ENCODE peak calls at places on chromosomes 11 and 22, in nine cellular contexts. A is CD8-positive, alpha-beta T cell; E is foreskin fibroblast; K is choroid plexus epithelial cell; H is IMR-90; Z is fibroblast of pulmonary artery; B is upper lobe of right lung; D is AG04450; G is HFF-Myc. U is an unnamed sample.

GRCh38 chr22:31929126-31929928 is 15.0 kb upstream of the YWHAH start:
- DNase-seq in A (no peak), E (peak), K (peak), H (peak), Z (no peak), B (no peak), D (peak), G (peak), U (no peak)

GRCh38 chr11:69866648-69867047 is 47.4 kb upstream of the FGF3 start:
- DNase-seq in A (no peak), E (no peak), K (no peak), H (no peak), Z (no peak), B (no peak), D (no peak), G (no peak), U (no peak)

GRCh38 chr22:22158965-22159364 is 85.6 kb upstream of the VPREB1 start:
- DNase-seq in A (no peak), E (no peak), K (no peak), H (no peak), Z (no peak), B (no peak), D (no peak), G (no peak), U (no peak)

GRCh38 chr22:47196881-47197701 is 434.6 kb downstream of the TBC1D22A start:
- DNase-seq in A (no peak), E (no peak), K (no peak), H (no peak), Z (no peak), B (peak), D (no peak), G (no peak), U (no peak)

GRCh38 chr11:1882265-1883238 is 9.1 kb downstream of the PRR33 start:
- DNase-seq in A (peak), E (peak), K (peak), H (peak), Z (peak), B (peak), D (peak), G (peak), U (peak)

GRCh38 chr11:113106507-113106906 is 145.3 kb downstream of the NCAM1 start:
- DNase-seq in A (no peak), E (peak), K (peak), H (peak), Z (peak), B (no peak), D (no peak), G (peak), U (no peak)

GRCh38 chr22:20456064-20456721 is 18.6 kb upstream of the SCARF2 start:
- DNase-seq in A (peak), E (peak), K (peak), H (peak), Z (peak), B (peak), D (peak), G (peak), U (peak)

GRCh38 chr11:19903620-19904069 is 191.0 kb downstream of the NAV2 start:
- DNase-seq in A (no peak), E (peak), K (peak), H (peak), Z (peak), B (no peak), D (peak), G (peak), U (peak)

GRCh38 chr11:67268036-67268683 is 1.9 kb downstream of the GRK2 start:
- DNase-seq in A (peak), E (no peak), K (no peak), H (no peak), Z (no peak), B (peak), D (no peak), G (no peak), U (peak)

DNA sequence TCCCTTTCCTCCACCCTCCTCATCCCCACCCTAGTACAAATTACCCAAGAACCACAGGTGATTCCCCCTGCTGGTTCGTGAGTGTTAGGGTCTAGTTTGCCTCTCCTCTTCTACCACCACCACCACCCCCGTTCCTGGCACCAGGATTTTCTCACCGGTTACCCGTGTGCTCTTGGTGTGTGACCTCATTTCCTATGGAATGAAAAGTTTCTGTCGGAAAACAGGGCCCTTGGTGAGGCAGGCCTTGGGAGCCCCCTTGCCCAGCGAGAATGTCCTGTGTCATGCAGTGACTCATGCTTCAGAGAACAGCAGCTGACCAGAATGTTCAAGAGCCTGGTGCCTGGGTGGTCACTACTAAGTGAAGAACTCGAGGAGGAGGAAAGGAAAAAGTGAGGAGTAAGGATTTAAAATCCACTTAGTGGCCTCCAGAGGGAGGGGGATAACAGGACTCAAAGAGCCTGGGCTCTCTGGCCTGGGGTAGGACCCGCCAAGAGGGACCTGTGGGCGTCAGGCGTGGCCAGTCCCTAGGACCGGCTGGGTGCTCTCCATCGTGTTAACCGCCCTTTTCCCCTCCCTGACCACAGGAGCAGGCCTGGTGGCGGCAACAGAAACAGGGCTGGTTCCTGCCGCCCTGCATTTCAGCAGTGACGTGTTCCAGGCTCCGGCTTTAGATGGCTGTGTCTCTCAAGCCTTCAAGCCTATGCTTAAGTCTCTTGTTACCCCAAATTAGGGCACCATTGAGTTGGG is 30.2 kb downstream of the C22orf31 start:
- DNase-seq in A (no peak), E (peak), K (peak), H (peak), Z (peak), B (peak), D (peak), G (peak), U (no peak)
- H3K4me3 ChIP-seq in A (no peak), E (peak), K (peak), H (peak), Z (peak), B (peak), D (peak), G (peak), U (no peak)

GRCh38 chr11:84719935-84720577 is 907.1 kb downstream of the DLG2 start:
- DNase-seq in A (no peak), E (no peak), K (no peak), H (no peak), Z (no peak), B (no peak), D (no peak), G (no peak), U (no peak)

DNA sequence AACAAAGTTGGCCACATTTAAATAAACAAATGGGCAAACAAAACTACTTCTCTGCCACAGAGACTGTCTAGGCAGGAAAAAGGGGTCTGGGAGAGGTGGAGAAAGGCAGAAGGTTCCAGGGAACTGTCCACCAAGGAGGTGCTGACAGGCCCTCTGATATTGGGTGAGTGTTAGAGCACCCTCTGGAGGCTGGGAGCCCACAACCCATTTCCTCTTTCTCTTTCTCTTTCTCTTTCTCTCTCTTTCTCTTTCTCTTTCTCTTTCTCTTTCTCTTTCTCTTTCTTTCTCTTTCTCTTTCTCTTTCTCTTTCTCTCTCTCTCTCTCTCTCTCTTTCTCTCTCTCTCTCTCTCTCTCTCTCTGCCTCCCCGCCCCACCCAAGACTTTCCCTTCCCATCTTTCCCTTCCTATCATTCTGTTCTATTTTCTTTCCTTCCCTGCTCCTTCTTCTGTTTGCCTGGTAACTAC is 912.8 kb downstream of the DLG2 start:
- DNase-seq in A (no peak), E (no peak), K (peak), H (peak), Z (peak), B (no peak), D (no peak), G (peak), U (peak)
- TF ChIP-seq CTCF in A (no peak), E (peak), K (peak), H (peak), Z (peak), B (no peak), D (peak), G (peak), U (no peak)

GRCh38 chr11:9947231-9947864 is 283.5 kb downstream of the SWAP70 start:
- DNase-seq in A (no peak), E (no peak), K (no peak), H (no peak), Z (no peak), B (no peak), D (no peak), G (no peak), U (peak)

GRCh38 chr11:9941991-9942390 is 278.1 kb downstream of the SWAP70 start:
- DNase-seq in A (no peak), E (no peak), K (no peak), H (no peak), Z (no peak), B (no peak), D (no peak), G (no peak), U (no peak)

GRCh38 chr11:9943346-9944110 is 279.7 kb downstream of the SWAP70 start:
- DNase-seq in A (no peak), E (peak), K (peak), H (peak), Z (peak), B (no peak), D (peak), G (no peak), U (no peak)
- H3K4me3 ChIP-seq in A (no peak), E (no peak), K (no peak), H (no peak), Z (no peak), B (no peak), D (no peak), G (no peak), U (no peak)

GRCh38 chr11:27524155-27524554 is 17.6 kb upstream of the LIN7C start:
- DNase-seq in A (no peak), E (peak), K (peak), H (peak), Z (peak), B (no peak), D (no peak), G (peak), U (no peak)
- TF ChIP-seq CTCF in A (no peak), E (peak), K (peak), H (peak), Z (peak), B (no peak), D (peak), G (peak), U (no peak)

DNA sequence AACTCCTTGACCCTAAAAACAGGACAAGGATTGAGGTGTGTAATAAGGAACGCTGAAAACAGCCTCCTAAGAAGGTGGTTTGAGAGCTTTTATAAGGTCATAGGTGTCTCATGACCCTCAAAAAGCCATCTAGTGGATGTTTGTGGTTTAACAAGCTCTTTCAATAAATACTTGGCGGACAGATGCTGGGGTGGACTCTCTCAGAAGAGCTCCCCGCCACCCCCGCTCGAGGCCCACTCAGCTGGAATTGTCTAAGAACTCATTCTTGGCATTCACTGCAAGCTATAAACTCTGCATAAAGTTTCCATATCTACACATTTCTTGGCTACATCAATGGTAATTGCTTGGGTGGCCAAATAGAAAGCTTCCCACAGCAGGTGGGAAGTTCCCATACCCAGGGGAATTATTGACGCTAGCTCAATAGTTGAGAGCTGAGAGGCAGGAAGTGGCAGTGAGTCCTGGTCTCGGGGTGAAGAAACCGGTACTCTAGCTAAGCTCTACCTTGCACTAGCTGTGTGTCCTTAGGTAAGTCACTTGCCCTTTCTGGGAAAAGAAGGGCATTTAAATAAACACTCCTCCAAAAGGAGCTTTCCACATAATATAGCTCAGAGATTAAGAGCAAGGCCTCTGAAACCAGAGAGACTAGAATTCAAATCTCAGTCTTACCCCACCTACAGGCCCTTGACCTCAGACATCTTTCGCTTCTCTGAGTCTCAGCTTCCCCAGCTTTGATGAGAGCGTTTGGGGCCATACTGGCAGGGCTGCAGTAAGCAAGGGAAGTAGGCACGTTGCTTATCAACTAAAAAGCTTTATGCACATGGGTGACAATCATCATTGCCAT is 6.4 kb downstream of the MS4A15 start:
- DNase-seq in A (no peak), E (no peak), K (peak), H (no peak), Z (no peak), B (peak), D (no peak), G (no peak), U (peak)
- H3K4me3 ChIP-seq in A (no peak), E (no peak), K (no peak), H (no peak), Z (no peak), B (no peak), D (no peak), G (no peak), U (peak)

GRCh38 chr11:44604171-44604581 is 38.7 kb downstream of the CD82 start:
- DNase-seq in A (no peak), E (no peak), K (no peak), H (peak), Z (no peak), B (no peak), D (no peak), G (no peak), U (no peak)

GRCh38 chr11:44600739-44601416 is 35.4 kb downstream of the CD82 start:
- DNase-seq in A (no peak), E (peak), K (no peak), H (peak), Z (peak), B (no peak), D (no peak), G (no peak), U (peak)

GRCh38 chr11:44605068-44605708 is 39.7 kb downstream of the CD82 start:
- DNase-seq in A (no peak), E (no peak), K (no peak), H (no peak), Z (no peak), B (no peak), D (no peak), G (no peak), U (no peak)

GRCh38 chr11:44601471-44602370 is 36.3 kb downstream of the CD82 start:
- DNase-seq in A (no peak), E (no peak), K (no peak), H (no peak), Z (no peak), B (no peak), D (no peak), G (no peak), U (peak)

DNA sequence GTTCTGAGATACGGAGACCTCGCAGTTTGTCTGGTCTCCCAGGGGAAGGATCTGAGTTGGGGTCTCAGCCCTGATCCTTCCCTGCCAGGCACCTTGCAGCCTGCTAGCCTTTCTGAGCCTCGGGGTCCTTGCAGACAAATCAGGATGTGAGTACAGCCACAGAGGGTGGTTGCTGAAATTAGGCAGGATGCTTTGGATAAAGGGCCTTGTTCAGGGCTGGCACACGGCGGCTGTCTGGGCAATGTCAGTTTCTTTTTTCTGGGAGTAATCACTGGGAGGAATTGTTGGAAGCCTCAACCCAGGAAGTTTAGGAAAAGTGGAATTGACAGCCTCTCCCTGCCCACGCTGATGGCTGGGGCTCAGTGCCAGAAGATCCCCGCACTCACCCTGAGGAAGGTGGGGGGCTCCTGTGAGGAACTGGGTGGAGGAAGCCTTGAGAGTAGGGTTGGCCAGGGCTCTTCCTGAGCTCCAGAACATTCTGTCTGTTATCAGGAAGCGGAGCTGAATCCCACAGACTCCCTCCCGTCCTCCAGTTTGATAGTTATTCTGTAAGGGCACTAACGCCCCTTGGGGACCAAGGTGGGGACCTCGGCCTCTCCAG is 37.4 kb downstream of the CD82 start:
- DNase-seq in A (no peak), E (no peak), K (no peak), H (no peak), Z (no peak), B (no peak), D (no peak), G (no peak), U (no peak)
- TF ChIP-seq CTCF in A (no peak), E (no peak), K (no peak), H (no peak), Z (no peak), B (no peak), D (no peak), G (no peak), U (no peak)

GRCh38 chr11:120715239-120715638 is 203.7 kb downstream of the GRIK4 start:
- DNase-seq in A (no peak), E (peak), K (peak), H (no peak), Z (peak), B (no peak), D (no peak), G (no peak), U (peak)
- H3K4me3 ChIP-seq in A (no peak), E (peak), K (peak), H (no peak), Z (no peak), B (peak), D (no peak), G (peak), U (peak)

GRCh38 chr22:29520851-29521250 is 32.7 kb downstream of the THOC5 start:
- DNase-seq in A (no peak), E (peak), K (peak), H (peak), Z (peak), B (no peak), D (peak), G (peak), U (no peak)

GRCh38 chr22:29521526-29521925 is 32.0 kb downstream of the THOC5 start:
- DNase-seq in A (no peak), E (no peak), K (no peak), H (no peak), Z (no peak), B (no peak), D (no peak), G (no peak), U (no peak)

GRCh38 chr22:29519996-29520395 is 33.6 kb downstream of the THOC5 start:
- DNase-seq in A (no peak), E (no peak), K (no peak), H (no peak), Z (no peak), B (no peak), D (no peak), G (no peak), U (no peak)

GRCh38 chr22:29524440-29525191 is 28.9 kb downstream of the THOC5 start:
- DNase-seq in A (no peak), E (peak), K (peak), H (peak), Z (peak), B (no peak), D (no peak), G (no peak), U (peak)

GRCh38 chr22:29523761-29524160 is 29.8 kb downstream of the THOC5 start:
- DNase-seq in A (no peak), E (no peak), K (no peak), H (no peak), Z (no peak), B (no peak), D (no peak), G (no peak), U (no peak)
- TF ChIP-seq CTCF in A (no peak), E (no peak), K (no peak), H (no peak), Z (no peak), B (no peak), D (no peak), G (no peak), U (no peak)

DNA sequence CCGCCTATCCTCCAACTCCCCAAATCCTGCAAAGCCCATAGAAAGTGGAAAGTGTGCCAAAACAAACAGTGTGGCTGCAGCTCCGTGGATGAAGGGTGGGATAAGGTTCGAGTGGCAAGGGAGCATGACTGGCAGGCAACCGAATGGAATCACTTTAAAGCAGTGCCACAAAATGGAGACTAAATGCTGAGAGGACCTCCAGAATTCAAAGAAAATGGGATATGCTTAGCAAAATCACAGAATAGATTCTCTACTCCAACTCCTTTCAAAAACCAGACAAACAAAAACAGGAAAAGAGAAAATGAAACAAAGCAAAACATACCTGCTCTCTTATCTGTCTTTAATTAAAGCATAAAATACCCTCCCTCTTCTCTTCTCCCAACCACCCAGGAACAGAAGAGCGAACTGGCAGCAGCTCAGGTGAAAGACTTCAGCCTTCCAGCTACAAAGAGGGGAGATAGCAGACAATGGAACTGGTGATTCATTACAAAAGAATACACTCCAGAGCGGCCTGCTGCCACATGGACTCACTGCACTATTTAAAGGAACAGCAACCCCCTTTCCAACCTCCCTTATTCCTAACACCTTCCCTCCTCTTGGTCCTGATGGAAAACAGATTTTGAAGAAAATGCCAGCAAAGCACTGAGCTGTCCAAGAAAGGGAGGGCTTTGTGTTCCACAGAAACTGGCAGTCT is 118.5 kb downstream of the APOL5 start:
- DNase-seq in A (no peak), E (peak), K (peak), H (peak), Z (peak), B (no peak), D (peak), G (peak), U (no peak)
- H3K4me3 ChIP-seq in A (no peak), E (peak), K (peak), H (peak), Z (peak), B (peak), D (peak), G (peak), U (peak)

U was measured in GM12865.